ENCODE peak calls at places on chromosomes 4 and X, in five cellular contexts. L, K, R, B and X are unnamed samples.

GRCh38 chr4:106717094-106717493 is 319.0 kb downstream of the DKK2 start:
- DNase-seq in L (no peak), B (no peak), K (no peak), R (no peak), X (no peak)

GRCh38 chr4:124177647-124178425 is 534.7 kb downstream of the ANKRD50 start:
- DNase-seq in B (no peak), K (no peak), L (no peak), R (no peak), X (peak)

GRCh38 chrX:51860679-51861078 is 32.7 kb upstream of the MAGED1 start:
- DNase-seq in K (no peak), R (peak), L (no peak), B (no peak), X (peak)

GRCh38 chrX:118675966-118676349 is 51.4 kb upstream of the IL13RA1 start:
- DNase-seq in R (no peak), B (no peak), K (no peak), L (no peak), X (no peak)

GRCh38 chr4:38869511-38869910 is 1.9 kb downstream of the FAM114A1 start:
- DNase-seq in B (no peak), K (no peak), R (no peak), L (no peak), X (no peak)

GRCh38 chr4:101527186-101527585 is 179.9 kb upstream of the PPP3CA start:
- DNase-seq in R (no peak), L (no peak), B (no peak), K (no peak), X (no peak)

GRCh38 chr4:11599044-11599443 is 170.3 kb upstream of the HS3ST1 start:
- DNase-seq in K (no peak), R (no peak), B (no peak), L (no peak), X (no peak)

GRCh38 chrX:24024819-24025740 is 1.9 kb downstream of the KLHL15 start:
- DNase-seq in K (peak), R (peak), L (peak), B (peak), X (peak)

GRCh38 chr4:107913283-107913899 is 18.0 kb upstream of the CYP2U1 start:
- DNase-seq in K (peak), B (no peak), R (peak), L (no peak), X (peak)

GRCh38 chrX:70970482-70970999 is 39.6 kb upstream of the SLC7A3 start:
- DNase-seq in B (no peak), K (no peak), R (no peak), L (no peak), X (no peak)
- TF ChIP-seq CTCF in B (no peak), K (no peak), R (peak), L (peak), X (peak)

DNA sequence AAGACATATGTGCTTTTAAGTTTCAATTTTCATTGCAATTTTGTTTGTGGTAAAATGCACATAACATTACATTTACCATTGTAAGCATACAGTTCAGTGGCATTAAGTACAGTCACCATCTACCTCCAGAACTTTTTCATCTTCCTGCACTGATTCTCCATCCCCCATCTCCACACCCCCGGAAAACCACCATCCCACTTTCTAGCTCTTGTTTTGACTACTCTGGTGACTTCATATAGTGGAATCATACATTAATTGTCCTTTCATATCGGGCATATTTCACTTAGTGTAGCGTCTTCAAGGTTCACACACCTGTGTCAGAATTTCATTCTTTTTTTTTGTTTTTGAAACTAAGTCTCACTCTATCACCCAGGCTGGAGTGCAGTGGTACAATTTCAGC is 143.5 kb downstream of the GPR143 start:
- DNase-seq in R (no peak), K (peak), L (no peak), B (no peak), X (no peak)
- TF ChIP-seq CTCF in R (no peak), K (no peak), L (no peak), B (no peak), X (no peak)

DNA sequence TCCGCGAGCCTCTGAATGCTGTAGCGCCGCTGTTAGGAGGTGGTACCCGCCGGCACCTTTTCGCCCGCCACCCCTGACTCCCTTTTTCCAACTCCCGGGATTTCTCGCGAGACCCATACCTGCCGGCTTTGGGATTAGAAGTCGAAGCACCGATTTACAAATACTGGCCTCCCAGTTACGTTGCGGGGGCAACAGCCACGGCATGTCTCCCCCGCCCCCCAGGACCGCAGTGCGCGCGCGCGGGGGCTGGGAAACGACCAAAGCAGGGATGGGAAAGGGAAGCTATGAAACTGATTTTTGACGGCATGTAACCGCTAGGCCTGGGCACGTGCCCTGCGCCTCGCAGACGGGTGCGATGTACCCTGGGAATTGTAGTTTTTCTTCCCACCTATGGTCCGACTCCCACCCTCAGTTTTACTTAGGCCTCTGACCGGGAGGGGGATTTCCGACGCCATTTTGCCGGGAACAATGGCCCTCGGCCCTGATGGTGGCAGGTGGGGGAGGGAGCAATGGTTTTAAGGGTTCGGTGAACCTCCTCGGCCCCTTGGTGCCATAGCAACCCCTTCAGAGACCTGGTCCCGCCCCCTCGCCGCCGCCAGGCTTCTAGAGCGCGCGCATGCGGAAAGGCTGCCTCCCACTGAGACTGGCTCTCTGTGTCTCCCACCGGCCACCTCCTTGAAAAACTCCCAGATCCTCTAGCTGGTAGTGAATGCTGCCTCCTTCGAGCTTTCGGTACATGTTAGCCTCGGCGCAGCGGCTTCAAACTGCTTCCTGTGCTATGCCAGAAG is 772 bp upstream of the WNK3 start:
- DNase-seq in L (peak), R (peak), B (peak), K (peak), X (no peak)
- TF ChIP-seq CTCF in L (peak), R (no peak), B (no peak), K (no peak), X (no peak)

DNA sequence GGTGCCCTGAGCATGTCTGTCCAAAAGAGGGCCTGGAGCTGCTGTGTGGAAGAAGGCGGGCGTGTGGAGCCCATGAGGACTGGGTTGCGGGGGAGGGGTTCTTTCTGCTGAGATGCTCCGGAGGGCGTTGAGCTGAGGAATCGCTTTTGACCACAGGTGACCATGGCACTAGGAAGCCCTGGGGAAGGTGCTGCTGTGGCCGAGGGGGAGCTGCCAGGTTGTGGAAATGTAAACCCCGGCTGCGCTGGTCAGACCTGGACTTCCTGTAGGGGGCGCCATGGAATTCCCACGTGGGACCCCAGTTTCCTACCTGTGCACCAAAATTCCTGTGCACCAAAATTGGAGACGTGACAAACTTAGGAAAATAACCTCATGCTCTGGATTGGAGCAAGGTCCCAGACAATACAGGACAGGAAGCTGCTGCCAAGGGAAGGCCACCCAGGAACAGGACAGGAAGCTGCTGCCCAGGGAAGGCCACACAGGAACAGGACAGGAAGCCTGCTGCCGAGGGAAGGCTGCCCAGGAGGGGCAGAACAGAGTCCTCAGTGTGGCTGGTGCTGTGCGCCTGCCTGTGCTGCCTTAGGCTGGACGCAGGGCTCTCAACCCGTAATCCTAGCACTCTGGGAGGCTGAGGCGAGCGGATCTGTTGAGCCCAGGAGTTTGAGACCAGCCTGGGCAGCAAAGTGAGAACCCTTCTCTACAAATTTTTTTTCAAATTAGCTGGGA is 28.4 kb upstream of the UVSSA start:
- DNase-seq in K (no peak), R (no peak), L (no peak), B (no peak), X (no peak)
- TF ChIP-seq CTCF in K (no peak), R (peak), L (peak), B (no peak), X (peak)

DNA sequence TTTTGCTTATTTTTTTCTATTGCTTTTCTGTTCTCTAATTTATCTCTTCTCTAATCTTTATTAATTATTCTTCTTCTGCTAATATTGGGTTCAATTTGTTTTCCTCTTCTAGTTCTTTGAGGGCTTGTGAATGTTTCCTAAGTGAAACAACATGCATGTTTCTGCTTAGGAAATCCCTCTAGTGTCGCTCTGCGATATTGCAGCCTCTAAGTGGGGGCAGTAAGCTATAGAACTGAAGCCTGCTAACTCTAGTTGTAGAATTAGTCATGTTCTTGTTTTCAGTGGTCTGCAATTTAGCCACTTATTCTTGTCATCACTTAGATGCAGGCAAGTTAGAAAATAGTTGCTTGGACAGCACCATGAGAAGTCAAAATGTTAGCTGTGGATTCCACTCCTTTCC is 222.6 kb downstream of the SPIN4 start:
- DNase-seq in L (no peak), K (no peak), R (no peak), B (no peak), X (no peak)
- TF ChIP-seq CTCF in L (peak), K (no peak), R (no peak), B (no peak), X (peak)

GRCh38 chr4:41061482-41062185 is 152.7 kb downstream of the APBB2 start:
- DNase-seq in L (no peak), R (no peak), K (no peak), B (no peak), X (no peak)
- TF ChIP-seq CTCF in L (no peak), R (no peak), K (no peak), B (no peak), X (peak)

GRCh38 chr4:65658117-65658516 is 12.2 kb downstream of the EPHA5 start:
- DNase-seq in K (peak), L (no peak), R (no peak), B (no peak), X (no peak)

GRCh38 chr4:65665951-65666523 is 4.3 kb downstream of the EPHA5 start:
- DNase-seq in L (no peak), K (no peak), B (no peak), R (no peak), X (no peak)

GRCh38 chr4:65656008-65656407 is 14.3 kb downstream of the EPHA5 start:
- DNase-seq in K (no peak), L (no peak), R (no peak), B (no peak), X (no peak)

GRCh38 chr4:65661469-65661868 is 8.8 kb downstream of the EPHA5 start:
- DNase-seq in R (no peak), B (no peak), K (no peak), L (no peak), X (no peak)
- TF ChIP-seq CTCF in R (no peak), B (no peak), K (no peak), L (no peak), X (no peak)

DNA sequence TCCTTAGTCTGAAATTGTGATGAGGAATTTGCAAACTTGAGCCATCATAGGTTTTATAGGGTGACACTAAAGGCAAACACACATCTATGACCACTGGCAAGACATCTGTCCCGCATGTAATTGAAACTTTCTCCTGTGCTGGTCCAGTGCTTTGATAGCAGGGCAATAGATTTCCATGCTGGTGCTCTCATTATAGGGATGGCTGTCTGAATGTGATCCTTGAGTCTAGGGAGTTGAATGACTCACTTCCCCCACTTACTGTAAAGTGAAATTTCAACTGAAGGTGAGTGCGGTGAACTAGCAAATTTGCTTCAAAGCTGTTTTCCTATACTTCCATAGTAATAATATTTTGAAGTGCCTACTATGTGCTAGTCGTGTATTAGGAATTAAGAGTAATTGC is 1630.0 kb downstream of the STIM2 start:
- DNase-seq in K (no peak), R (no peak), B (no peak), L (no peak), X (no peak)
- TF ChIP-seq CTCF in K (no peak), R (no peak), B (no peak), L (no peak), X (no peak)

DNA sequence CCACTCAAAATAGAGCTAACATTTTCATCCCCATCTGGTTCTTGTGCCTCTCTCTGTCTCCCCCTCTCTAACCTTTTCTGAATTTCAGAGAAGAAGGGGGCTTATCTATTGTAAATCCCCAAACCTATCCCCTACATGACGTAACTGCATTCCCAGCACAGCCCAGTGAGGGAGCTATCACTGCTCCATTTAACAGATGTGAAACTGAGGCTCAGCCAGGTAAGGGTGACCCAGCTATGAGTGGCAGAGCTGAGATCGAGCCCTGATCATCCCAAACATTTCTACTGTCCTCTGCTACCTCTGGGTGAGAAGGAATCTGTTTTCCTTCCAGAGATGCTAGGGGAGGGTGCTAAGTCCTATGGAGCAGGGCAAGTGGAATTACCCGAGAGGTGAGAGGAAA is 107.5 kb downstream of the SLC2A9 start:
- DNase-seq in K (no peak), L (no peak), R (no peak), B (no peak), X (no peak)
- TF ChIP-seq CTCF in K (no peak), L (no peak), R (no peak), B (no peak), X (no peak)

DNA sequence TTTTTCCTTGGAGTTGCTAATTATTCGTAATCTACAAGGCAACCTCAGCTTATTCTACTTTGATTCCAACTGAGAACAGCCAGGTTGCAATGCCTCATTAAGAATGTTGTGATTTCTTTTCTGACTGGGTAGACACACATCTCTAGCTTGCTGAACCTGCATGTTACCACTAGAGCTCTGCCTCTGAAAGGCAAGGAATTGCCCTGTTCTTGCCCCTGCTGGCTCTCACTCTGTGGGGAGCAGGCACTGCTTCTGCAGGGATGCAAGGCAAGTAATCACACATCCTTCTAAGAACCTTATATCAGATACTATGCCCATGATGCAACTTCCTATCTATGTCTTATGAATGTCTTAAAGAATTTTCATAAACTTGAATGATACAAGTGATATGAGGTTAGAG is 503.2 kb downstream of the PACRGL start:
- DNase-seq in B (no peak), L (no peak), K (no peak), R (no peak), X (no peak)
- TF ChIP-seq CTCF in B (no peak), L (no peak), K (no peak), R (no peak), X (no peak)